ENCODE peak calls at places on chromosomes 5 and 9, in six cellular contexts. D is cerebellum; T is memory B cell; Z is effector memory CD4-positive, alpha-beta T cell; J is stomach; C is T-helper 1 cell. P is an unnamed sample.

GRCh38 chr9:75871624-75872023 is 18.8 kb upstream of the PCSK5 start:
- DNase-seq in D (no peak), T (no peak), Z (no peak), J (no peak), C (no peak), P (no peak)

GRCh38 chr5:142845954-142846398 is 75.8 kb downstream of the ARHGAP26 start:
- DNase-seq in D (no peak), T (no peak), Z (no peak), J (peak), C (no peak), P (no peak)

GRCh38 chr9:90142580-90142979 is 500.0 kb downstream of the DIRAS2 start:
- DNase-seq in D (no peak), T (peak), Z (no peak), J (peak), C (peak), P (peak)

GRCh38 chr9:100437860-100438805 is 11.2 kb downstream of the MSANTD3 start:
- DNase-seq in D (peak), T (peak), Z (peak), J (peak), C (peak), P (peak)

GRCh38 chr5:50415912-50416311 is 25.2 kb downstream of the EMB start:
- DNase-seq in D (no peak), T (peak), Z (no peak), J (no peak), C (peak), P (no peak)

GRCh38 chr5:81971694-81972495 is at the start of gene ATG10:
- DNase-seq in D (peak), T (peak), Z (peak), J (peak), C (peak), P (peak)

GRCh38 chr5:62001640-62002039 is 304.4 kb upstream of the KIF2A start:
- DNase-seq in D (no peak), T (no peak), Z (no peak), J (no peak), C (no peak), P (no peak)

GRCh38 chr9:123562844-123563346 is 206.9 kb downstream of the CRB2 start:
- DNase-seq in D (no peak), T (no peak), Z (no peak), J (no peak), C (no peak), P (no peak)

GRCh38 chr5:138148811-138149210 is 9.6 kb upstream of the NME5 start:
- DNase-seq in D (no peak), T (no peak), Z (no peak), J (peak), C (no peak), P (no peak)

GRCh38 chr9:130268521-130269131 is 3.1 kb downstream of the HMCN2 start:
- DNase-seq in D (no peak), T (no peak), Z (no peak), J (no peak), C (no peak), P (peak)

GRCh38 chr9:129981180-129981907 is 61.6 kb downstream of the FNBP1 start:
- DNase-seq in D (peak), T (no peak), Z (no peak), J (no peak), C (no peak), P (no peak)

GRCh38 chr5:54013556-54014157 is 296.7 kb downstream of the ARL15 start:
- DNase-seq in D (no peak), T (no peak), Z (no peak), J (no peak), C (no peak), P (no peak)

GRCh38 chr5:142722146-142722545 is 36.3 kb upstream of the FGF1 start:
- DNase-seq in D (no peak), T (no peak), Z (no peak), J (no peak), C (no peak), P (no peak)

GRCh38 chr5:113608113-113608551 is 94.6 kb downstream of the YTHDC2 start:
- DNase-seq in D (no peak), T (no peak), Z (no peak), J (no peak), C (no peak), P (no peak)

GRCh38 chr9:89497181-89497963 is 541 bp downstream of the SEMA4D start:
- DNase-seq in D (peak), T (no peak), Z (no peak), J (peak), C (no peak), P (peak)

GRCh38 chr5:150516011-150516410 is 8.1 kb downstream of the NDST1 start:
- DNase-seq in D (no peak), T (no peak), Z (no peak), J (peak), C (no peak), P (no peak)